ENCODE peak calls at places on chromosomes 11 and 22, in eight cellular contexts. U is transverse colon, M is AG04450, R is foreskin fibroblast, S is fibroblast of lung, N is Calu3, P is left ventricle myocardium inferior, V is esophagus squamous epithelium. L is an unnamed sample.

GRCh38 chr11:95576149-95576851 is 213.3 kb downstream of the FAM76B start:
- DNase-seq in U (no peak), M (no peak), R (peak), S (no peak), N (no peak), P (no peak), V (no peak), L (no peak)

GRCh38 chr11:10302744-10303557 is 1.9 kb upstream of the ADM start:
- DNase-seq in U (peak), M (no peak), R (peak), S (peak), N (peak), P (peak), V (peak), L (peak)

GRCh38 chr11:120061761-120062560 is 76.0 kb downstream of the TRIM29 start:
- DNase-seq in U (no peak), M (no peak), R (peak), S (peak), N (no peak), P (no peak), V (no peak), L (no peak)

GRCh38 chr11:6745465-6746015 is 26.2 kb downstream of the OR2AG2 start:
- DNase-seq in U (no peak), M (no peak), R (no peak), S (no peak), N (no peak), P (no peak), V (no peak), L (peak)

GRCh38 chr11:64271339-64272132 is 12.9 kb downstream of the BAD start:
- DNase-seq in U (peak), M (peak), R (peak), S (peak), N (peak), P (peak), V (peak), L (peak)

GRCh38 chr11:46369458-46370152 is 11.9 kb upstream of the MDK start:
- DNase-seq in U (peak), M (peak), R (peak), S (peak), N (peak), P (no peak), V (no peak), L (peak)

GRCh38 chr11:17354070-17354924 is 2.7 kb downstream of the NCR3LG1 start:
- DNase-seq in U (peak), M (peak), R (peak), S (peak), N (peak), P (no peak), V (no peak), L (peak)

GRCh38 chr11:98729118-98729517 is 291.6 kb upstream of the CNTN5 start:
- DNase-seq in U (no peak), M (no peak), R (no peak), S (no peak), N (no peak), P (no peak), V (no peak), L (no peak)

GRCh38 chr11:20912046-20912821 is 242.8 kb downstream of the NELL1 start:
- DNase-seq in U (no peak), M (no peak), R (no peak), S (no peak), N (no peak), P (no peak), V (no peak), L (no peak)

GRCh38 chr11:69852051-69852450 is 32.8 kb upstream of the FGF3 start:
- DNase-seq in U (no peak), M (no peak), R (no peak), S (no peak), N (no peak), P (no peak), V (no peak), L (no peak)

GRCh38 chr11:67276821-67277230 is 10.6 kb downstream of the GRK2 start:
- DNase-seq in U (peak), M (no peak), R (peak), S (no peak), N (no peak), P (no peak), V (no peak), L (peak)

GRCh38 chr11:134153147-134153905 is 70.4 kb downstream of the NCAPD3 start:
- DNase-seq in U (no peak), M (no peak), R (no peak), S (no peak), N (no peak), P (no peak), V (no peak), L (no peak)

GRCh38 chr11:36015806-36016205 is 71.9 kb downstream of the LDLRAD3 start:
- DNase-seq in U (no peak), M (no peak), R (no peak), S (no peak), N (no peak), P (peak), V (no peak), L (no peak)

GRCh38 chr11:11985016-11985715 is 23.3 kb downstream of the DKK3 start:
- DNase-seq in U (no peak), M (no peak), R (peak), S (peak), N (no peak), P (no peak), V (no peak), L (no peak)

GRCh38 chr22:28835630-28836189 is 35.3 kb upstream of the XBP1 start:
- DNase-seq in U (no peak), M (no peak), R (no peak), S (no peak), N (no peak), P (no peak), V (no peak), L (no peak)

GRCh38 chr11:34793666-34794065 is 122.5 kb downstream of the APIP start:
- DNase-seq in U (no peak), M (no peak), R (no peak), S (no peak), N (no peak), P (no peak), V (no peak), L (no peak)

GRCh38 chr11:122100222-122101080 is 15.6 kb downstream of the BLID start:
- DNase-seq in U (peak), M (peak), R (peak), S (peak), N (no peak), P (peak), V (no peak), L (no peak)

GRCh38 chr22:17732251-17732854 is 41.9 kb downstream of the BID start:
- DNase-seq in U (no peak), M (no peak), R (no peak), S (no peak), N (no peak), P (no peak), V (no peak), L (no peak)

GRCh38 chr22:19848298-19849224 is 6.1 kb downstream of the GNB1L start:
- DNase-seq in U (peak), M (no peak), R (peak), S (peak), N (peak), P (no peak), V (no peak), L (peak)

GRCh38 chr11:128399186-128399585 is 188.2 kb downstream of the ETS1 start:
- DNase-seq in U (no peak), M (no peak), R (peak), S (peak), N (no peak), P (no peak), V (no peak), L (no peak)

GRCh38 chr22:27918351-27919221 is 470 bp downstream of the PITPNB start:
- DNase-seq in U (peak), M (no peak), R (peak), S (peak), N (peak), P (peak), V (no peak), L (peak)

GRCh38 chr11:130087294-130087926 is 17.7 kb downstream of the APLP2 start:
- DNase-seq in U (no peak), M (no peak), R (no peak), S (no peak), N (peak), P (no peak), V (no peak), L (no peak)

GRCh38 chr11:67266424-67267187 is at the start of gene GRK2:
- DNase-seq in U (no peak), M (no peak), R (no peak), S (peak), N (peak), P (no peak), V (no peak), L (peak)

GRCh38 chr11:44980533-44981427 is 30.1 kb upstream of the TP53I11 start:
- DNase-seq in U (peak), M (no peak), R (no peak), S (no peak), N (no peak), P (no peak), V (no peak), L (no peak)

GRCh38 chr11:44978279-44978960 is 27.7 kb upstream of the TP53I11 start:
- DNase-seq in U (no peak), M (no peak), R (no peak), S (peak), N (no peak), P (no peak), V (no peak), L (no peak)

GRCh38 chr11:44979536-44980399 is 29.1 kb upstream of the TP53I11 start:
- DNase-seq in U (peak), M (no peak), R (no peak), S (no peak), N (peak), P (no peak), V (no peak), L (no peak)

GRCh38 chr11:44977493-44977984 is 26.9 kb upstream of the TP53I11 start:
- DNase-seq in U (peak), M (no peak), R (no peak), S (peak), N (peak), P (no peak), V (no peak), L (no peak)

DNA sequence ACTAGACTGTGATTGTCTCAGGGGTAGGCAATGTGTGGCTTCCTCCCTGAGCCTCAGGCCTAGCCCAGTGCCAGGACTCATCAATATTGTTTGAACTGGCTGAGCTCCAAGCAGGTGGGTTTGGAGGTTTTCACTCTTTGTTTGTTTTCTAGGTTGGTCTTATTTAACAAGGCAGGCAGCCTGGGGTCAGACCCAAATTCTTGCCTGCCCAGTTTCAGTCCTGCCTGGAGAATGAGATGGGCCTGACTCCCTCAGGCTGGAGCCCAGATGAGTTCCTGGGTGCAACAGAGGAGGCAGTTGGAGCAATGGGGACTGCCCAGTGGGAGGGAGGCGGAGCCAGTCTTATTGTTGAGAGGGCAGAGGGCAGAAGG is 28.3 kb upstream of the TP53I11 start:
- DNase-seq in U (peak), M (no peak), R (no peak), S (no peak), N (peak), P (no peak), V (no peak), L (no peak)
- TF ChIP-seq CTCF in U (no peak), M (no peak), R (no peak), S (no peak), N (no peak), P (no peak), V (no peak), L (no peak)

GRCh38 chr11:65454696-65455456 is 32.3 kb downstream of the NEAT1 start:
- DNase-seq in U (peak), M (no peak), R (peak), S (peak), N (peak), P (peak), V (no peak), L (peak)
- TF ChIP-seq CTCF in U (no peak), M (no peak), R (no peak), S (peak), N (no peak), P (no peak), V (no peak), L (peak)

DNA sequence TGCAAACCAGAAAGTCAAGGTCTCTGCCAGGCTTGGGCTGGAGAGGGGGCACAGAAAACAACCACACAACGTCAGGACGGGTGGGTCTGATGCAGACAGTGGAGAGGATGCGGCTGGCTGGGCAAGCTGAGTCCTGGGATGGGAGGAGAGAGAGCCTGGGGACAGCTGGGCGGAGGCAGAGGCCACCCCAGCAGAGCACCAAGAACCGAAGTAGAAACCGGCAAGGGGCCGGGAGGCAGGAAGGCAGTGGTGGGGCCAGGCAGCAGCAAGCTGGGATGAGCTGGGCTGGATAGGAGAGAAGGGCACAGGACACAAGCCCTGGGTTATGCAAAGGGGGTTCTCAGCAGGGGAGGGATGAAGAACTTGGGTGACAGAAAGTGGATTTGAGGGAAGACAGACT is 188.2 kb downstream of the SHANK2 start:
- DNase-seq in U (no peak), M (no peak), R (no peak), S (no peak), N (no peak), P (no peak), V (no peak), L (no peak)
- TF ChIP-seq CTCF in U (no peak), M (no peak), R (no peak), S (no peak), N (no peak), P (no peak), V (no peak), L (no peak)

GRCh38 chr11:101759771-101760450 is 154.9 kb upstream of the CEP126 start:
- DNase-seq in U (no peak), M (no peak), R (no peak), S (no peak), N (no peak), P (no peak), V (no peak), L (no peak)
- TF ChIP-seq CTCF in U (no peak), M (peak), R (peak), S (peak), N (no peak), P (peak), V (no peak), L (no peak)

GRCh38 chr22:36904260-36904659 is 9.2 kb upstream of the CSF2RB start:
- DNase-seq in U (no peak), M (no peak), R (no peak), S (no peak), N (no peak), P (no peak), V (no peak), L (no peak)
- TF ChIP-seq CTCF in U (no peak), M (no peak), R (no peak), S (no peak), N (no peak), P (no peak), V (no peak), L (no peak)

DNA sequence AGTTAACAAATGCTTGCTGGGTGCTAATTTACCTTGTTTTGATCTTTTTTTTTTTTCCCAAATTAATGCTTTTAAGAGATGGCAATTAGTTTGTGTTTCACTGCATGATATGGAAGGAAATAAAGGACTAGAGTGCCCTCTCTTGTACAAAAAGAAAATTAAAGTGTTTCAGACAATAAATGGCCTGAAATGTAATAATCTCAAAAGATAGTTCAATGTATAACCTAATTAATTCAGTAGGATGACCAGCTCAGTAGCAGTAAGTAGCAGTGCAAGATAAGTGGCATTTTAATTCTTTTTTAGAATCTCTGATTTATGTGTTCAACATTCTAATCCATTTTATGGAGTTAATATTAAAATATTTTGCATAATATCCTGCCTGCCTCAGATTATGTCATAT is 39.9 kb upstream of the MYO18B start:
- DNase-seq in U (no peak), M (no peak), R (peak), S (peak), N (no peak), P (no peak), V (no peak), L (peak)
- TF ChIP-seq CTCF in U (peak), M (peak), R (no peak), S (no peak), N (no peak), P (peak), V (no peak), L (peak)

GRCh38 chr11:112439614-112440013 is 179.0 kb upstream of the PLET1 start:
- DNase-seq in U (no peak), M (no peak), R (no peak), S (no peak), N (no peak), P (no peak), V (no peak), L (no peak)

GRCh38 chr11:112437096-112437495 is 176.4 kb upstream of the PLET1 start:
- DNase-seq in U (no peak), M (no peak), R (no peak), S (no peak), N (no peak), P (no peak), V (no peak), L (no peak)

DNA sequence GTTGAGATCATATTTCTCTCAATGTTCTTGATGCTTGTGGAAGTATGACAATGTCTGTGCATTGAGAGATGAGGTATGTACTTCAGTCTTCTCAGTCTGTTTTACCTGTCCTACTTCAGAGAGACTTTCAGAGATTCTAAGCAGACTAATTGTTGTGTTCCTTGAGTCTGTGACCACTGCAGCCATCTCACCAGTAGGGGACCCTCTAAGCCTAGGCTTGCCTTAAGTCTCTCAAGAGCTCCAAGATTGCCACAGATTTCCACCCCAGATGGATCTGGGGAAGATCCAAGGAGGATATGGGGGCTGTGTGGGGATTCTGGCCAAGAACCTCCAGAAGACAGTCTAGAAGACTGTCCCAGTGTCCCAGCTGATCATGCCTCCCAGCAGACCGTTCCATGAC is 179.9 kb upstream of the PLET1 start:
- DNase-seq in U (no peak), M (no peak), R (no peak), S (no peak), N (no peak), P (no peak), V (no peak), L (no peak)
- TF ChIP-seq CTCF in U (no peak), M (peak), R (no peak), S (no peak), N (no peak), P (no peak), V (no peak), L (no peak)

GRCh38 chr11:57618438-57618837 is 21.0 kb downstream of the SERPING1 start:
- DNase-seq in U (no peak), M (no peak), R (no peak), S (no peak), N (no peak), P (no peak), V (no peak), L (no peak)

GRCh38 chr11:57616595-57616994 is 19.1 kb downstream of the SERPING1 start:
- DNase-seq in U (no peak), M (no peak), R (no peak), S (no peak), N (no peak), P (no peak), V (no peak), L (no peak)

GRCh38 chr11:57622263-57622662 is 24.8 kb downstream of the SERPING1 start:
- DNase-seq in U (no peak), M (no peak), R (no peak), S (no peak), N (no peak), P (no peak), V (no peak), L (no peak)

GRCh38 chr11:57615308-57615707 is 17.8 kb downstream of the SERPING1 start:
- DNase-seq in U (no peak), M (no peak), R (no peak), S (no peak), N (no peak), P (no peak), V (no peak), L (no peak)

GRCh38 chr11:57619331-57619730 is 21.8 kb downstream of the SERPING1 start:
- DNase-seq in U (no peak), M (no peak), R (no peak), S (no peak), N (no peak), P (no peak), V (no peak), L (no peak)
- TF ChIP-seq CTCF in U (no peak), M (peak), R (no peak), S (no peak), N (no peak), P (no peak), V (no peak), L (no peak)

GRCh38 chr11:78916759-78917158 is 342.1 kb upstream of the NARS2 start:
- DNase-seq in U (no peak), M (no peak), R (no peak), S (no peak), N (no peak), P (no peak), V (no peak), L (no peak)
- TF ChIP-seq CTCF in U (no peak), M (peak), R (peak), S (no peak), N (no peak), P (no peak), V (no peak), L (no peak)

L was measured in GM13976.